ENCODE peak calls at places on chromosomes 3 and 15, in eight cellular contexts. W, F, N, J, T, S, D and B are unnamed samples.

GRCh38 chr15:98000249-98001203 is 40.0 kb downstream of the ARRDC4 start:
- DNase-seq in W (no peak), F (no peak), N (peak), J (peak), T (no peak), S (no peak), D (no peak), B (no peak)

GRCh38 chr15:65286704-65287514 is at the start of gene PARP16:
- DNase-seq in W (peak), F (peak), N (peak), J (peak), T (peak), S (peak), D (peak), B (peak)

GRCh38 chr15:68466876-68467275 is 34.9 kb upstream of the ITGA11 start:
- DNase-seq in W (no peak), F (no peak), N (no peak), J (no peak), T (no peak), S (no peak), D (no peak), B (no peak)

GRCh38 chr3:78668302-78668701 is 1099.5 kb downstream of the ROBO1 start:
- DNase-seq in W (no peak), F (no peak), N (no peak), J (no peak), T (peak), S (no peak), D (no peak), B (no peak)

GRCh38 chr3:192397012-192397411 is 330.3 kb downstream of the FGF12 start:
- DNase-seq in W (no peak), F (no peak), N (no peak), J (no peak), T (no peak), S (no peak), D (no peak), B (no peak)

GRCh38 chr3:157261000-157261399 is 101.1 kb upstream of the CCNL1 start:
- DNase-seq in W (no peak), F (no peak), N (no peak), J (peak), T (no peak), S (no peak), D (no peak), B (no peak)

GRCh38 chr3:137509354-137510045 is 254.6 kb upstream of the SOX14 start:
- DNase-seq in W (no peak), F (no peak), N (no peak), J (no peak), T (peak), S (no peak), D (peak), B (no peak)

GRCh38 chr3:172520332-172520831 is 2.8 kb downstream of the TNFSF10 start:
- DNase-seq in W (no peak), F (no peak), N (peak), J (peak), T (no peak), S (no peak), D (no peak), B (no peak)

GRCh38 chr3:13042127-13042931 is 30.9 kb downstream of the IQSEC1 start:
- DNase-seq in W (no peak), F (no peak), N (no peak), J (no peak), T (no peak), S (peak), D (no peak), B (peak)

GRCh38 chr3:108818404-108818803 is 4.2 kb upstream of the TRAT1 start:
- DNase-seq in W (no peak), F (peak), N (peak), J (peak), T (peak), S (no peak), D (peak), B (no peak)

GRCh38 chr3:9810357-9810726 is 280 bp downstream of the TTLL3 start:
- DNase-seq in W (no peak), F (no peak), N (no peak), J (peak), T (no peak), S (peak), D (no peak), B (no peak)

GRCh38 chr3:71310595-71311319 is 272.8 kb downstream of the FOXP1 start:
- DNase-seq in W (no peak), F (no peak), N (peak), J (peak), T (no peak), S (peak), D (peak), B (peak)

GRCh38 chr15:80526556-80527340 is 122.6 kb downstream of the ARNT2 start:
- DNase-seq in W (no peak), F (no peak), N (no peak), J (peak), T (no peak), S (no peak), D (no peak), B (no peak)

GRCh38 chr3:54326951-54327350 is 204.6 kb downstream of the CACNA2D3 start:
- DNase-seq in W (no peak), F (no peak), N (no peak), J (no peak), T (no peak), S (no peak), D (no peak), B (no peak)

GRCh38 chr3:39146083-39146501 is 7.3 kb downstream of the CSRNP1 start:
- DNase-seq in W (no peak), F (no peak), N (no peak), J (no peak), T (no peak), S (no peak), D (no peak), B (no peak)